ENCODE peak calls at places on chromosomes 12 and 14, in six cellular contexts. U is ovary; Y is endodermal cell; D is CD4-positive, alpha-beta T cell; S is AG10803; N is nephron progenitor cell. T is an unnamed sample.

GRCh38 chr12:109223211-109223610 is 85.9 kb downstream of the FOXN4 start:
- DNase-seq in U (no peak), Y (no peak), D (no peak), S (no peak), N (no peak), T (no peak)

GRCh38 chr12:116672842-116673516 is 64.9 kb downstream of the SPRING1 start:
- DNase-seq in U (no peak), Y (no peak), D (no peak), S (no peak), N (no peak), T (no peak)

GRCh38 chr12:88908345-88908744 is 328.1 kb upstream of the KITLG start:
- DNase-seq in U (no peak), Y (no peak), D (no peak), S (no peak), N (no peak), T (no peak)

GRCh38 chr12:46627686-46628085 is 198.1 kb downstream of the SLC38A4 start:
- DNase-seq in U (no peak), Y (no peak), D (no peak), S (no peak), N (no peak), T (no peak)

GRCh38 chr12:16796168-16796567 is 190.2 kb upstream of the LMO3 start:
- DNase-seq in U (no peak), Y (no peak), D (no peak), S (no peak), N (no peak), T (no peak)

GRCh38 chr12:41684997-41685396 is 459.7 kb downstream of the GXYLT1 start:
- DNase-seq in U (no peak), Y (no peak), D (no peak), S (peak; percentile 3), N (no peak), T (no peak)

GRCh38 chr12:63151898-63152700 is 1.1 kb upstream of the AVPR1A start:
- DNase-seq in U (peak; percentile 13), Y (peak; percentile 93), D (no peak), S (peak; percentile 31), N (peak; percentile 67), T (peak; percentile 12)

GRCh38 chr14:104373055-104373854 is 206.3 kb upstream of the C14orf180 start:
- DNase-seq in U (no peak), Y (no peak), D (no peak), S (no peak), N (no peak), T (no peak)

GRCh38 chr12:85820117-85820516 is 16.1 kb downstream of the RASSF9 start:
- DNase-seq in U (no peak), Y (no peak), D (no peak), S (peak; percentile 43), N (no peak), T (no peak)

GRCh38 chr12:13350381-13350780 is 153.9 kb downstream of the EMP1 start:
- DNase-seq in U (no peak), Y (no peak), D (no peak), S (no peak), N (no peak), T (no peak)

GRCh38 chr12:13348464-13348863 is 151.9 kb downstream of the EMP1 start:
- DNase-seq in U (no peak), Y (peak; percentile 62), D (no peak), S (no peak), N (no peak), T (no peak)

GRCh38 chr12:13350946-13351345 is 154.4 kb downstream of the EMP1 start:
- DNase-seq in U (no peak), Y (peak; percentile 72), D (no peak), S (no peak), N (no peak), T (no peak)

GRCh38 chr12:13345722-13346121 is 149.2 kb downstream of the EMP1 start:
- DNase-seq in U (no peak), Y (no peak), D (no peak), S (no peak), N (no peak), T (no peak)

GRCh38 chr12:13347241-13348043 is 150.9 kb downstream of the EMP1 start:
- DNase-seq in U (no peak), Y (no peak), D (no peak), S (peak; percentile 93), N (no peak), T (no peak)
- TF ChIP-seq CTCF in U (no peak), Y (peak; percentile 22), D (no peak), S (peak; percentile 23), N (no peak), T (no peak)

GRCh38 chr12:14901228-14901562 is 15.5 kb upstream of the MGP start:
- DNase-seq in U (no peak), Y (peak; percentile 72), D (no peak), S (no peak), N (no peak), T (no peak)
- TF ChIP-seq CTCF in U (no peak), Y (peak; percentile 80), D (no peak), S (no peak), N (no peak), T (no peak)

DNA sequence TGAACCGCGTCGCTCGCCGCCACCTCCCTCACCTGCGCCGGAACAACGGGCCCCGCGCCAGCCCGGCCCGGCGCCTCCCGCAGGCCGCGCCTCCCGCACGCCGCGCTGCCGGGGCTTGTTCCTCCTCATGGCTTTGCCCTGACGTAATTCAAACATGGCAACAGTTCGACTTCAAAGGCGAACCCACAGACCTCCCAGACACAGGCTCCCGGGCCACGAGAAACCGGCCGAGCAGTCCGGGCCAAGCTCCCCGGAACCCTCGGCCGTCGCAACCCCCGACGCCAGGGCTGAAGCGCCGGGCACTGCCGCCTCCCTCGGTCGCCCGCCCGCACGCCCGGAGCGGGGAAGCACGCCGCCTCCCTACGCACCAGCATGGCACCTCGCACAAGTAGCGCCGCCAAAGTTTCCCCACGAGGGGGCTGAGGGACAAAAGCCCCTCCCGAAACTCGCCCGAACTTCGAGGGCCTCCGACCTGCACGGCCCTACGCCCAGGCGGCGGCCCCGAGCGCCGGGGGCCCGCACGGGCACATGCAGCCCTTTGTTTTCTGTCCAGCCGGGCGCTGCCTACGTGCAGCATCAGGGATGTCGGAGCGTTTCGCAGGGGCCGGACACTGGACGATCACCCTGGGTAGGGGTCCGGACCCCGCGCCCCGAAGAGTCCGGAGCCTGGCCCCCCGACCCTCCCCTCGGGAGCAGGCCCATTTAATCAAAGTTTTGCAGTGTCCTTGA is 1.7 kb downstream of the SINHCAF start:
- DNase-seq in U (peak; percentile 78), Y (peak; percentile 92), D (peak; percentile 55), S (peak; percentile 69), N (peak; percentile 63), T (peak; percentile 81)
- TF ChIP-seq CTCF in U (no peak), Y (peak; percentile 65), D (peak; percentile 32), S (no peak), N (no peak), T (no peak)

DNA sequence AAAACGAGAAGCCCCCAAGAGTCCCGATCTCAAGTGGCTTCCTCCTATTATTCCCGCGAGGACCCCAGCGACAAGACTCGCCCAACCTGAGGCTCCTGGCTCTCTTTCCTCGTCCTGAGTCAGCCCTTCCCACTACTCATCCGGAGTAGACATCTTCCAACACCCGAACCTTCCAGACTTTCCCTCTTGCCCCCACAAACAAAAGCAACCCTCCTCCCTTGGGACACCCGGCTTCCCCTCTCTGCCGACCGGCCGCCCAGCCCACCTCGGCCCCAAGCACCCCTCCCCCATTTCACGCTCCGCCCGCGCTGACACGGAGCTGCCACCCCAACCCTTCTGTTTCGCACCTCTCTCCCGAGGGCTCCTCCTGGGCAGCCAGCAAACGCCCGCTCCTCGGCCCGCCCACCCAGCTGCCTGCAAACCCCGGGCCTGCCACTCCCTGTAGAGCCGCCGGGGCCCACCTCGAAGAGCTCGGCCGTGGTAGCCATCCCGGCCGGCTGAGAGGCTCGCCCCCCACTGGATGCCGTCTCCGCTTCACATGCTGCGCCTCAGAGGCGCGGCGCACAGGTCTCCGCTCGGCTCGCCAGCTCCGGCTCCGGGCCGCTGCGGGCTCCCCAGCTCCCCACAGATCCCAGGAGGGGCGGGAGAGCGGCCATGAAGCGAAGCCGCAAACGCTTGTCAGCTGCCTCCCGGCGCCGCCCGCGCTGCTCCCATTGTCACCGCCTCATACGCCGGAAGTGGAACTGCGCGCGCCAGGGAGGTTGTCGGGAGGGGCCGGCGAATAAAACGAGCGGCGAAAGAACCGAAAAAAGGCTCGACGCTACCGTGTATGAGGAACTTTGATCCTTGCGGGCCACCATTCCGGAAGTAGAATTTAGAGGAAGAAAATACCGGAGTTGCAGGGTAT is at the start of the genes AP5M1 and EXOC5:
- DNase-seq in U (peak; percentile 88), Y (peak; percentile 96), D (peak; percentile 84), S (peak; percentile 91), N (peak; percentile 88), T (peak; percentile 95)
- TF ChIP-seq CTCF in U (no peak), Y (peak; percentile 6), D (no peak), S (no peak), N (no peak), T (no peak)

T was measured in transverse colon.